ENCODE peak calls at places on chromosome 11, in five cellular contexts. W, Z, E, G and B are unnamed samples.

GRCh38 chr11:131041331-131042040 is 125.2 kb upstream of the SNX19 start:
- DNase-seq in W (no peak), Z (no peak), E (no peak), G (no peak), B (no peak)

GRCh38 chr11:72297828-72298227 is 53.9 kb upstream of the PHOX2A start:
- DNase-seq in W (no peak), Z (no peak), E (peak), G (peak), B (no peak)

GRCh38 chr11:33045551-33046255 is 6.3 kb downstream of the TCP11L1 start:
- DNase-seq in W (peak), Z (no peak), E (no peak), G (no peak), B (no peak)

GRCh38 chr11:23313001-23313400 is 452.7 kb upstream of the CCDC179 start:
- DNase-seq in W (no peak), Z (no peak), E (no peak), G (no peak), B (no peak)

GRCh38 chr11:64859542-64860414 is 15.3 kb upstream of the CDC42BPG start:
- DNase-seq in W (peak), Z (no peak), E (no peak), G (peak), B (peak)

GRCh38 chr11:32033067-32033466 is 57.8 kb upstream of the RCN1 start:
- DNase-seq in W (no peak), Z (no peak), E (no peak), G (no peak), B (no peak)

GRCh38 chr11:67267188-67268035 is 1.1 kb downstream of the GRK2 start:
- DNase-seq in W (peak), Z (no peak), E (no peak), G (no peak), B (no peak)

GRCh38 chr11:82711648-82712047 is 22.0 kb downstream of the FAM181B start:
- DNase-seq in W (no peak), Z (no peak), E (no peak), G (no peak), B (no peak)

GRCh38 chr11:128153697-128154048 is 433.7 kb downstream of the ETS1 start:
- DNase-seq in W (no peak), Z (no peak), E (no peak), G (no peak), B (no peak)

GRCh38 chr11:44256673-44257291 is 53.2 kb downstream of the ALX4 start:
- DNase-seq in W (no peak), Z (no peak), E (no peak), G (no peak), B (no peak)

GRCh38 chr11:104736503-104736902 is 161.8 kb downstream of the CASP12 start:
- DNase-seq in W (no peak), Z (no peak), E (no peak), G (no peak), B (no peak)

GRCh38 chr11:78424334-78425270 is 7.0 kb upstream of the GAB2 start:
- DNase-seq in W (no peak), Z (no peak), E (no peak), G (no peak), B (no peak)

GRCh38 chr11:120613264-120614226 is 102.0 kb downstream of the GRIK4 start:
- DNase-seq in W (no peak), Z (no peak), E (no peak), G (peak), B (peak)

GRCh38 chr11:9313648-9314290 is 624 bp downstream of the TMEM41B start:
- DNase-seq in W (peak), Z (no peak), E (no peak), G (no peak), B (peak)

GRCh38 chr11:22703040-22703439 is 36.6 kb downstream of the GAS2 start:
- DNase-seq in W (no peak), Z (peak), E (no peak), G (no peak), B (no peak)

GRCh38 chr11:31059529-31059928 is 310.0 kb downstream of the DCDC1 start:
- DNase-seq in W (no peak), Z (no peak), E (no peak), G (no peak), B (no peak)

GRCh38 chr11:2091112-2091746 is 48.0 kb downstream of the IGF2 start:
- DNase-seq in W (no peak), Z (no peak), E (no peak), G (no peak), B (no peak)

GRCh38 chr11:132683602-132684001 is 848.7 kb downstream of the OPCML start:
- DNase-seq in W (no peak), Z (no peak), E (no peak), G (no peak), B (no peak)

GRCh38 chr11:134124660-134125451 is 56.0 kb downstream of the JAM3 start:
- DNase-seq in W (no peak), Z (no peak), E (no peak), G (no peak), B (no peak)

GRCh38 chr11:117932426-117932825 is 3.2 kb upstream of the TMPRSS13 start:
- DNase-seq in W (no peak), Z (no peak), E (no peak), G (no peak), B (no peak)

GRCh38 chr11:19756675-19757475 is 44.2 kb downstream of the NAV2 start:
- DNase-seq in W (no peak), Z (no peak), E (no peak), G (no peak), B (no peak)
- TF ChIP-seq POLR2AphosphoS5 in W (no peak), Z (no peak), E (no peak), G (no peak), B (no peak)

GRCh38 chr11:115499241-115499799 is 4.9 kb downstream of the CADM1 start:
- DNase-seq in W (no peak), Z (no peak), E (no peak), G (no peak), B (no peak)
- TF ChIP-seq POLR2A in W (no peak), Z (no peak), E (no peak), G (no peak), B (no peak)

GRCh38 chr11:59755701-59756495 is 722 bp downstream of the STX3 start:
- DNase-seq in W (peak), Z (peak), E (peak), G (no peak), B (no peak)
- TF ChIP-seq POLR2AphosphoS5 in W (peak), Z (no peak), E (peak), G (no peak), B (no peak)

GRCh38 chr11:61717286-61718033 is 35.0 kb upstream of the MYRF start:
- DNase-seq in W (no peak), Z (no peak), E (no peak), G (no peak), B (no peak)

GRCh38 chr11:61718046-61718531 is 34.3 kb upstream of the MYRF start:
- DNase-seq in W (peak), Z (no peak), E (no peak), G (no peak), B (no peak)

GRCh38 chr11:61719968-61720367 is 32.5 kb upstream of the MYRF start:
- DNase-seq in W (no peak), Z (no peak), E (no peak), G (no peak), B (no peak)

GRCh38 chr11:61720597-61720996 is 31.8 kb upstream of the MYRF start:
- DNase-seq in W (no peak), Z (no peak), E (no peak), G (no peak), B (no peak)

DNA sequence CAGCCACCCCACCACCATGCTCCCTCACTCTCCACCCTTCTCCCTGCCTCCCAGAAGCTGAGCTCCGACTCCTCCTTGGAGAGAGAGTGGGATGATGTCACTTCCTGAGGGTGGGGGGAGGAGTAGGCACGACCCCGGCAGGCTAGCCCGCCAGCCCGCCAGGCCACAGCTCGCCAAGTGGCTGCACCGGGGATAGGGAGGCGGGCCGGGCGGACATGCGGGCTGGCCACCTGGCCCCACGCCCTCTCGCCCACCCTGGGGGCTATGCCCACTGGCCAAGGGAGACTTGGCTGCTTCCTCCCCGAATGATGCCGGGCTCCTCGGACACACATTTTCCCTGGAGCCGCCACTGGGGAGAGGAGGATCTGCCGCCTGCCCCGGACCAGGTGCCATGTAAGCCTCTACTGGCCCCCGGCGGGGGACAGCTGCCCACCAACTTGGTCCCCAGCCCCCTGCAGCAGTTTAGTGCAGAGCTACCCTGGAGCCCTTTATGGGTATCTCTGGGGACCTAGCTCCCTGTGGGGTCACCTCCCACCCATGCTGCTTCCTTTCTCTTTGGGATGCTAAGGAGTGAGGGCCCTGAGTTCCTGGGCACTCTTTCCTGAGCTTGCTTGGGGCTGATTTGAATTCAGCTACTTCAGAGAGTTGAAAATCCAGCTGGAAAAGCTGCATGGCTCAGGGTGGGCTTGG is 33.7 kb upstream of the MYRF start:
- DNase-seq in W (no peak), Z (no peak), E (no peak), G (no peak), B (no peak)
- TF ChIP-seq POLR2A in W (no peak), Z (no peak), E (no peak), G (no peak), B (no peak)

DNA sequence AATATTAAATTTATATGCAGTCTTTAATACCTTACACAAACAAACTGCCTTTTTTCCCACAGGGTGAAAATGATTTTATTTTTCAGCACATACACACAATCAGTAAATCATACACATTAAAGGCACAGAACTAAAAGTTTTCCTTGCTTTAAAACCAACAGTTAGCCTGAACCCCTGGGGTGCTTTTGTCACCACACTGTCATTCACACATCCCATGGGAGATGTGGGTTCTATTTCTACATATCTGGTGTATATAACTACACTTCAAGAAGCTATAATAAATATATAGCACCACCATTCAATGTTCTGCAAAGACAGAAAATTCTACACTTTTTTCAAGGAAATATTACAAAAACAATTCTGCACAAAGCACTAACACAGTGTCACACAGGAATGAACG is 197.0 kb downstream of the GUCY1A2 start:
- DNase-seq in W (no peak), Z (no peak), E (no peak), G (no peak), B (no peak)
- TF ChIP-seq POLR2AphosphoS5 in W (no peak), Z (no peak), E (no peak), G (no peak), B (no peak)

GRCh38 chr11:111910637-111911562 is 670 bp downstream of the CRYAB start:
- DNase-seq in W (no peak), Z (no peak), E (peak), G (no peak), B (no peak)
- TF ChIP-seq POLR2A in W (no peak), Z (no peak), E (no peak), G (no peak), B (no peak)

GRCh38 chr11:35682230-35683195 is 19.9 kb downstream of the TRIM44 start:
- DNase-seq in W (peak), Z (no peak), E (no peak), G (no peak), B (no peak)
- TF ChIP-seq POLR2AphosphoS5 in W (no peak), Z (no peak), E (no peak), G (no peak), B (no peak)

DNA sequence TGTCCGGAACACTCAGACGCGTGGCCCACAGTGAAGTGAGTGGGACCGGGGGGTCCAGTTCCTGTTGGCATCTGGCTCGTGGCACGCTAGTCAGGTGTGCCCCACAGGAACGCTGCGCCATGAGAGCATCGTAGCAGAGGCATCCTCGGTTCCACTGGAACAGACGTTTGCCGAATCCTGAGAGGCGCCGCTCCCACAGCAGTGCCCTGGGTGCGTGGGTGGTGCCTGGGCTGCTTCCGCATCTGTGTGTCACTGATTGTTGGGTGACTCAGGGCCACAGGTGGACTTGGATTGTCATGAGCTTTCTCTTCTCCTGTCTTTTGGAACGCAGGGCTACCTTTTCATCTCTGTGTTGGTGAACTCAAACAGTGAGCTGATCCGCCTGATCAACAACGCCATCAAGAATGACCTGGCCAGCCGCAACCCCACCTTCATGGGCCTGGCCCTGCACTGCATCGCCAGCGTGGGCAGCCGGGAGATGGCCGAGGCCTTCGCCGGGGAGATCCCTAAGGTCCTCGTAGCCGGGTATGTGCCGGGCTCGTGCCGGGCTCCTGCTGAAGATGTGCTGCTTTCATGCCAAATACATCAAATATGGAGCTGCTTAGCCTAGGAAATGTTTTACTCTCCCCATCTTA is 46.2 kb downstream of the AP2A2 start:
- DNase-seq in W (no peak), Z (no peak), E (no peak), G (no peak), B (no peak)
- TF ChIP-seq POLR2A in W (no peak), Z (no peak), E (no peak), G (no peak), B (no peak)

GRCh38 chr11:114440971-114441810 is 1.9 kb downstream of the REXO2 start:
- DNase-seq in W (no peak), Z (no peak), E (no peak), G (no peak), B (no peak)

GRCh38 chr11:114441921-114442320 is 2.7 kb downstream of the REXO2 start:
- DNase-seq in W (no peak), Z (no peak), E (no peak), G (no peak), B (no peak)

GRCh38 chr11:114439229-114440120 is at the start of gene REXO2:
- DNase-seq in W (peak), Z (peak), E (peak), G (peak), B (peak)

GRCh38 chr11:114438303-114438702 is 964 bp upstream of the REXO2 start:
- DNase-seq in W (no peak), Z (no peak), E (no peak), G (no peak), B (no peak)

DNA sequence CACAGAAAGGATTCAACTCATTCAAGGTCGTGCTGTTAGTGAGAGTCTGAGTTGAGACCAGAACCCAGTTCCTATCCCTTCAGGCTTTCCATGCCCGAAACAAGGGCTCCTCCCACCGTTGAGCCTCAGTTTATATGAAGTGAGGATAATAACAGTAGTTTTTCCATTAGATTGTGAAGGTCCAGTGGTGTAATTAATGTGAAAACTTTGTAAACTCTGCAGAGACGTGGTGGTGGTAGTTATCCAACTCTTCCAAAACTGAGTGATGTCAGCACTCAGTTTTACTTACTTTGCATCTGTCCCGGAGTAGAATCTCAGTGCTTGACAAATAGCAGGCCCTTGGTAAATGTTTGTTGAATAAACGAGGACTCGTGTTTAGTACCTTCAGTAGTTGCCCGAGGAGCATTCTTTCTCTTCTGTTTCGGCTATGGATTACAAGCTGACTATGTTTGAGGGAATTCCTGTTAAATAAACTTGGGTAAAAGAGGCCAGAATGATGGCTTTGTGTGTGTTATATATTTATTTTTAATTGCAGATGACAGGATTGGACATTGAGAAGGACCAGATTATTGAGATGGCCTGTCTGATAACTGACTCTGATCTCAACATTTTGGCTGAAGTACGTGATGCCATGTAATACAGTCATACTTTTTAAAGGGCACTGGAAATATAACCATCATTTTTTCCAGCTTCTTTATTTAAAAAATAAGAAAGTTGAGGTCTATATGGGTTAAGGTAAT is 1.0 kb downstream of the REXO2 start:
- DNase-seq in W (no peak), Z (no peak), E (no peak), G (no peak), B (no peak)
- TF ChIP-seq POLR2AphosphoS5 in W (no peak), Z (no peak), E (no peak), G (no peak), B (no peak)